ENCODE peak calls at places on chromosome 9, in four cellular contexts. Z is NCI-H1694; D is stimulated activated CD4-positive, alpha-beta T cell treated with anti-CD3 and anti-CD28 coated beads, Interleukin-15, amount 100 ng/mL, for 1 hour; S is GM23248. K is an unnamed sample.

GRCh38 chr9:106560540-106560939 is 302.4 kb upstream of the ZNF462 start:
- DNase-seq in D (no peak), Z (no peak), S (no peak), K (no peak)

GRCh38 chr9:136283291-136284235 is 20.3 kb downstream of the CCDC187 start:
- DNase-seq in Z (peak), S (peak), D (peak), K (peak)

GRCh38 chr9:74771262-74771585 is 116.5 kb downstream of the TRPM6 start:
- DNase-seq in D (no peak), Z (no peak), S (no peak), K (no peak)

GRCh38 chr9:21556581-21557427 is 74.7 kb upstream of the IFNE start:
- DNase-seq in S (no peak), Z (no peak), D (no peak), K (no peak)

GRCh38 chr9:15157371-15157770 is 149.6 kb downstream of the TTC39B start:
- DNase-seq in D (no peak), S (peak), Z (peak), K (no peak)

GRCh38 chr9:101737165-101737704 is 1.2 kb downstream of the GRIN3A start:
- DNase-seq in S (no peak), D (no peak), Z (no peak), K (no peak)

GRCh38 chr9:89435315-89435823 is 62.5 kb downstream of the SEMA4D start:
- DNase-seq in Z (no peak), D (no peak), S (no peak), K (no peak)

GRCh38 chr9:133607976-133608375 is 1.2 kb downstream of the FAM163B start:
- DNase-seq in D (no peak), S (no peak), Z (no peak), K (no peak)

GRCh38 chr9:89781838-89782237 is 177.0 kb downstream of the GADD45G start:
- DNase-seq in S (no peak), Z (no peak), D (no peak), K (no peak)

GRCh38 chr9:5949103-5949699 is 58.5 kb downstream of the MLANA start:
- DNase-seq in S (peak), Z (no peak), D (no peak), K (no peak)

GRCh38 chr9:101578378-101578777 is 16.4 kb downstream of the PPP3R2 start:
- DNase-seq in Z (no peak), S (no peak), D (no peak), K (no peak)

K was measured in heart left ventricle.